ENCODE peak calls at places on chromosomes 4 and X, in five cellular contexts. Y is cardiac muscle cell, I is psoas muscle, E is ovary, A is A673. N is an unnamed sample. For H3K36me3, the result is how much of the 10 kb centered on the place peaks cover.

GRCh38 chr4:41602113-41602512 is 64.2 kb downstream of the LIMCH1 start:
- DNase-seq in Y (no peak), E (no peak), I (no peak), A (no peak), N (no peak)

GRCh38 chrX:427812-428725 is 41.4 kb upstream of the PPP2R3B start:
- DNase-seq in A (peak), I (peak), Y (no peak), E (no peak), N (no peak)

GRCh38 chr4:150934022-150934421 is 81.1 kb downstream of the LRBA start:
- DNase-seq in I (no peak), A (no peak), E (no peak), Y (no peak), N (no peak)

GRCh38 chr4:1199556-1200331 is 27.4 kb upstream of the SPON2 start:
- DNase-seq in E (peak), I (no peak), A (no peak), Y (no peak), N (no peak)

GRCh38 chrX:154116514-154116913 is 19.0 kb upstream of the MECP2 start:
- DNase-seq in I (no peak), E (no peak), A (no peak), Y (no peak), N (no peak)

GRCh38 chr4:121421594-121421993 is 40.8 kb upstream of the QRFPR start:
- DNase-seq in Y (peak), E (no peak), A (peak), I (no peak), N (peak)

GRCh38 chr4:105923507-105924238 is 28.4 kb downstream of the NPNT start:
- DNase-seq in E (no peak), A (no peak), I (no peak), Y (peak), N (peak)

GRCh38 chr4:17780461-17781071 is 855 bp downstream of the FAM184B start:
- DNase-seq in A (peak), Y (peak), E (no peak), I (no peak), N (no peak)

GRCh38 chr4:1201851-1202525 is 29.6 kb upstream of the SPON2 start:
- DNase-seq in Y (peak), A (no peak), I (peak), E (peak), N (no peak)

GRCh38 chrX:100731441-100732281 is at the start of gene SYTL4:
- DNase-seq in E (peak), Y (no peak), I (peak), A (peak), N (no peak)

GRCh38 chrX:70033348-70033747 is 16.4 kb downstream of the AWAT2 start:
- DNase-seq in Y (peak), E (no peak), I (no peak), A (peak), N (no peak)

GRCh38 chr4:55996611-55997010 is 47.9 kb downstream of the CEP135 start:
- DNase-seq in I (no peak), A (no peak), Y (no peak), E (no peak), N (no peak)

GRCh38 chr4:82268050-82268825 is 105.6 kb downstream of the HNRNPD start:
- DNase-seq in A (peak), I (peak), Y (peak), E (peak), N (peak)

GRCh38 chr4:54101190-54102041 is 1.5 kb downstream of the GSX2 start:
- DNase-seq in E (no peak), Y (no peak), A (no peak), I (no peak), N (no peak)

GRCh38 chr4:54099959-54100606 is at the start of gene GSX2:
- DNase-seq in E (no peak), A (no peak), I (peak), Y (no peak), N (no peak)

GRCh38 chr4:54098375-54098774 is 1.6 kb upstream of the GSX2 start:
- DNase-seq in Y (no peak), I (no peak), E (no peak), A (no peak), N (no peak)

GRCh38 chr4:54100607-54101189 is 735 bp downstream of the GSX2 start:
- DNase-seq in Y (no peak), A (no peak), E (no peak), I (peak), N (no peak)

GRCh38 chr4:54099287-54099958 is 540 bp upstream of the GSX2 start:
- DNase-seq in Y (peak), I (no peak), E (no peak), A (no peak), N (no peak)
- H3K4me3 ChIP-seq in Y (peak), I (peak), E (no peak), A (no peak), N (no peak)

GRCh38 chrX:131068945-131069719 is 11.0 kb downstream of the ARHGAP36 start:
- DNase-seq in E (no peak), Y (peak), I (no peak), A (peak), N (no peak)
- TF ChIP-seq CTCF in E (no peak), Y (peak), I (peak), A (peak), N (peak)

GRCh38 chr4:3518511-3518880 is 13.7 kb downstream of the LRPAP1 start:
- DNase-seq in Y (no peak), A (no peak), I (no peak), E (peak), N (no peak)
- H3K36me3 ChIP-seq in Y (under half), A (half or more), I (half or more), E (under half), N (half or more)

GRCh38 chrX:132954323-132954722 is 4.1 kb downstream of the HS6ST2 start:
- DNase-seq in A (no peak), I (no peak), E (no peak), Y (no peak), N (peak)

GRCh38 chrX:132956421-132957210 is 1.8 kb downstream of the HS6ST2 start:
- DNase-seq in Y (no peak), A (no peak), E (peak), I (no peak), N (no peak)

GRCh38 chrX:132957211-132958085 is 981 bp downstream of the HS6ST2 start:
- DNase-seq in E (peak), A (peak), Y (peak), I (no peak), N (peak)

GRCh38 chrX:132953358-132953757 is 5.1 kb downstream of the HS6ST2 start:
- DNase-seq in E (no peak), A (no peak), Y (no peak), I (no peak), N (peak)

GRCh38 chrX:132955710-132956109 is 2.7 kb downstream of the HS6ST2 start:
- DNase-seq in A (no peak), I (no peak), E (peak), Y (no peak), N (no peak)
- H3K4me3 ChIP-seq in A (no peak), I (peak), E (peak), Y (peak), N (peak)

GRCh38 chrX:15815779-15816452 is 25.6 kb downstream of the ZRSR2 start:
- DNase-seq in E (no peak), I (no peak), A (peak), Y (peak), N (peak)
- TF ChIP-seq CTCF in E (no peak), I (peak), A (peak), Y (peak), N (peak)

GRCh38 chr4:30720021-30720655 is at the start of gene PCDH7:
- DNase-seq in E (peak), Y (peak), I (peak), A (peak), N (peak)
- H3K36me3 ChIP-seq in E (under half), Y (under half), I (under half), A (under half), N (under half)